ENCODE peak calls at places on chromosomes 6 and 20, in five cellular contexts. X is HepG2, R is prostate gland, V is transverse colon, N is upper lobe of left lung. H is an unnamed sample. For H3K4me1, the result is how much of the 10 kb centered on the place peaks cover.

GRCh38 chr6:70257874-70258273 is 45.0 kb downstream of the COL9A1 start:
- DNase-seq in R (no peak), X (no peak), N (no peak), V (no peak), H (no peak)

GRCh38 chr20:47237715-47238114 is 118.8 kb downstream of the ZMYND8 start:
- DNase-seq in V (no peak), R (no peak), N (no peak), X (no peak), H (no peak)

GRCh38 chr6:53378208-53378607 is 29.5 kb upstream of the ELOVL5 start:
- DNase-seq in X (no peak), V (no peak), R (no peak), N (no peak), H (no peak)

GRCh38 chr6:17224056-17224455 is 57.1 kb upstream of the RBM24 start:
- DNase-seq in V (no peak), X (no peak), R (no peak), N (no peak), H (no peak)

GRCh38 chr6:166073082-166073481 is 94.6 kb downstream of the TBXT start:
- DNase-seq in V (no peak), R (no peak), N (peak), X (no peak), H (no peak)

GRCh38 chr20:13644010-13644409 is 5.3 kb upstream of the TASP1 start:
- DNase-seq in N (no peak), X (no peak), V (no peak), R (no peak), H (no peak)

GRCh38 chr20:380763-381580 is 412 bp downstream of the TRIB3 start:
- DNase-seq in N (peak), R (peak), V (peak), X (peak), H (no peak)

GRCh38 chr6:122033564-122034181 is 365.8 kb upstream of the HSF2 start:
- DNase-seq in N (no peak), X (peak), V (no peak), R (peak), H (no peak)

GRCh38 chr20:5734559-5735137 is 15.6 kb upstream of the SHLD1 start:
- DNase-seq in R (no peak), X (no peak), V (no peak), N (no peak), H (no peak)

GRCh38 chr6:146358341-146359046 is 185.1 kb upstream of the RAB32 start:
- DNase-seq in X (no peak), N (no peak), R (no peak), V (no peak), H (no peak)

GRCh38 chr6:163867518-163868292 is 453.2 kb downstream of the QKI start:
- DNase-seq in R (no peak), V (no peak), N (peak), X (no peak), H (no peak)

GRCh38 chr6:158847786-158848185 is 28.6 kb upstream of the EZR start:
- DNase-seq in R (peak), X (no peak), V (no peak), N (no peak), H (no peak)

GRCh38 chr20:19992996-19993908 is 23.9 kb upstream of the NAA20 start:
- DNase-seq in N (no peak), V (no peak), X (peak), R (peak), H (no peak)

GRCh38 chr6:56745081-56745480 is 102.4 kb upstream of the DST start:
- DNase-seq in V (no peak), N (no peak), X (no peak), R (no peak), H (no peak)

GRCh38 chr6:93972791-93973190 is 553.4 kb upstream of the EPHA7 start:
- DNase-seq in X (no peak), R (no peak), N (no peak), V (no peak), H (no peak)

GRCh38 chr6:11714116-11714797 is 64.3 kb downstream of the ADTRP start:
- DNase-seq in V (no peak), N (no peak), R (no peak), X (no peak), H (no peak)

GRCh38 chr6:131885237-131885636 is 65.9 kb downstream of the CCN2 start:
- DNase-seq in X (no peak), R (no peak), V (no peak), N (no peak), H (no peak)

GRCh38 chr20:36541227-36542018 is at the start of gene MYL9:
- DNase-seq in V (peak), N (peak), R (peak), X (no peak), H (peak)

GRCh38 chr20:8008733-8009132 is 10.8 kb downstream of the TMX4 start:
- DNase-seq in N (no peak), V (no peak), R (no peak), X (no peak), H (no peak)

GRCh38 chr6:151483968-151484367 is 9.8 kb upstream of the CCDC170 start:
- DNase-seq in X (peak), R (no peak), V (no peak), N (no peak), H (no peak)

GRCh38 chr6:144053601-144054000 is 41.8 kb downstream of the SF3B5 start:
- DNase-seq in X (no peak), N (no peak), V (no peak), R (no peak), H (no peak)

GRCh38 chr6:2823104-2823850 is 18.4 kb downstream of the SERPINB1 start:
- DNase-seq in R (no peak), X (no peak), N (no peak), V (peak), H (no peak)

GRCh38 chr20:21520702-21521595 is 7.1 kb upstream of the NKX2-2 start:
- DNase-seq in V (no peak), R (no peak), X (no peak), N (peak), H (no peak)

GRCh38 chr20:57583289-57584257 is 22.7 kb downstream of the PCK1 start:
- DNase-seq in V (no peak), R (no peak), N (no peak), X (no peak), H (no peak)

GRCh38 chr6:160337301-160337700 is 10.9 kb upstream of the SLC22A3 start:
- DNase-seq in X (no peak), R (no peak), N (no peak), V (no peak), H (no peak)

GRCh38 chr6:13367396-13367795 is 39.1 kb upstream of the TBC1D7 start:
- DNase-seq in V (no peak), N (no peak), R (no peak), X (no peak), H (no peak)

GRCh38 chr6:98946877-98947410 is 802 bp downstream of the FBXL4 start:
- DNase-seq in X (no peak), R (peak), V (peak), N (no peak), H (no peak)

GRCh38 chr20:53578492-53579222 is 15.0 kb downstream of the ZNF217 start:
- DNase-seq in R (peak), V (peak), N (no peak), X (peak), H (no peak)
- TF ChIP-seq POLR2A in R (no peak), V (no peak), N (no peak), X (no peak), H (no peak)

GRCh38 chr20:44646641-44647274 is 4.7 kb downstream of the ADA start:
- DNase-seq in N (no peak), R (no peak), X (no peak), V (peak), H (no peak)
- TF ChIP-seq POLR2AphosphoS5 in N (no peak), R (no peak), X (no peak), V (no peak), H (no peak)

DNA sequence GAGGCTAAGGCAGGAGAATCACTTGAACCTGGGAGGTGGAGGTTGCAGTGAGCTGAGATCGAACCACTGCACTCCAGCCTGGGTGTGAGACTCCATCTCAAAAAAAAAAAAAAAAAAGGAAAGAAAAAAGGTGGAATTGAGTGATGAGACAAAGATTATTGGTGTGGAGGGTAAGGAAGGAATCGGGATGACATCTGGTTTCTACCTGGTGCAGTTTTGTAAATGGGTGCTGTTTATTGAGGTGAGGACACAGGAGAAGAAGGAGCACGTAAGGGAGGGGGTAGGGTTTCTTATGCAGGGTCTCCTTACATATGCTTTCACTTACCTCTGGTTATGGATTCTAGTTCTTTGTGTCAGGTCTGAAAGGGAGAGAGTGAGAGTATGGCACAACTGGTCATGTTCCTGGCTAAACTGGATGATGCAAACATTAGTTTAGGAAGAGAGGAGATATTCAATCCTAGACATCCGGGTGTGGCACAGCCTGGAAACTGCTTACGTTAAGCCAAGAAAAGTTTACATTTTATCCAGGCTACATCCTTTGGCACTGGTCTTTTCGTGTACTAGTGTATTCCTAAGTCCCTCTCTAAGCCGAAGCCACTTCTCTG is 5.4 kb downstream of the RALY start:
- DNase-seq in X (no peak), N (no peak), R (no peak), V (no peak), H (no peak)
- H3K4me1 ChIP-seq in X (half or more), N (half or more), R (under half), V (half or more), H (half or more)

GRCh38 chr20:41501376-41501775 is 116.8 kb downstream of the CHD6 start:
- DNase-seq in X (no peak), V (no peak), R (no peak), N (no peak), H (no peak)

GRCh38 chr20:41494451-41494850 is 123.7 kb downstream of the CHD6 start:
- DNase-seq in N (no peak), R (no peak), V (no peak), X (no peak), H (no peak)

GRCh38 chr20:41499961-41500725 is 118.0 kb downstream of the CHD6 start:
- DNase-seq in N (no peak), R (no peak), V (no peak), X (no peak), H (no peak)

GRCh38 chr20:41499064-41499463 is 119.1 kb downstream of the CHD6 start:
- DNase-seq in N (no peak), V (no peak), X (no peak), R (no peak), H (no peak)

DNA sequence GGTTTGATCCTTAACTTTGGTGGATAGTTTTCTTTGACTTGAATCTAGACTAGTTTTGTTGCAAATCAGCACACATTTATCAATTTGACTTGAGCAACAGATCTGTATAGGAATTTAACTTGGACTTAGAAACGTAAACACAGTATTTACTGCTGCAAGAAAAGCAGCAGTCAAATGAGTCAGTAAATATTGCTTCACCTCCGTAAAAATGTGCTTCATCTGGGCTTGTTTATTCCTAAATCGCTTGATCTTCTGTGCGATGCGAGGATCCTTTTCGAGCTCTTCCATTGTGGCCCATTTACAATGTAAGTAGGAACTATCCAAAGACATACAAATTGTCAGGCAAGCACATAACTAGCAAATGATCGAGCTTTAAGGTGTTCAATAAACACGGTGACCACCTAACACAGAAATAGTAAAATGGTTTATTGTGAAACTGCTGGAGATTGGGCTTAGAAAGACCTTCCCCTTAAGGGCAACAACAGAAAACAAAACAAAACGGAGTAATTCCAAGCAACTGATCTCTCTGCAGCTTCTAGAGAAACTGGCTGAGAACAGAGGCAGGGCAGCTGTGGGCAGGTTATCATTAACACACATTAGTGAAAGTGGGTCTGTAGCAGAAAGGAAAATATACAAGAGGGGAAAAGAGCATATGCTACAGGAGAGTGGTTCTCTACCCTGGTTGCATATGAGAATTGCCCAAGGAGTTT is 120.8 kb downstream of the CHD6 start:
- DNase-seq in R (no peak), V (no peak), N (no peak), X (peak), H (no peak)
- TF ChIP-seq POLR2A in R (no peak), V (no peak), N (no peak), X (no peak), H (no peak)

GRCh38 chr6:156880913-156881312 is 103.7 kb downstream of the ARID1B start:
- DNase-seq in V (no peak), R (peak), X (no peak), N (no peak), H (no peak)
- TF ChIP-seq POLR2AphosphoS5 in V (no peak), R (no peak), X (no peak), N (no peak), H (no peak)

GRCh38 chr6:154514481-154514880 is 4.0 kb upstream of the CNKSR3 start:
- DNase-seq in V (no peak), X (no peak), R (no peak), N (no peak), H (no peak)
- H3K4me1 ChIP-seq in V (under half), X (under half), R (under half), N (under half), H (under half)

GRCh38 chr6:152636675-152637421 is at the start of gene SYNE1:
- DNase-seq in X (no peak), V (no peak), N (peak), R (peak), H (no peak)
- TF ChIP-seq POLR2A in X (no peak), V (no peak), N (no peak), R (no peak), H (no peak)

DNA sequence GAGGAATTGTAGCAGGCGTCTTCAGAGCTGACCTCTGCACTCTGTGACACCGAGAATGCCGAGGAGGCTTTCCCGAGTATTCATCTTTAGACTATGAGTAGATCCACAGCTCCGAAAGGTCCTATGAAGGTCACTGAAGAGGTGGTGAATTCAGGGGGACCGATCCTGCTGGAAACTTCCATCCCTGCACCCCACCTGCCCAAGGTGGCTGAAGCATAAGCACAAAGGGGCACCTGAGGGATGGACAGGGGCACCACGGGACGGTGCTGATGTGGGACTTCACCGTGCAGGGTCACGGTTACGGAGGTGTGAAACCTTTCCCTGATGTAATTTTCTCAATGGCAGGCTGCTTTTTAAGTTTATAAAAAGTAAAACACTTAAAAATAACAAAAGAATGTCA is 24.4 kb downstream of the DIDO1 start:
- DNase-seq in N (no peak), R (no peak), V (no peak), X (no peak), H (no peak)
- TF ChIP-seq POLR2AphosphoS5 in N (no peak), R (no peak), V (no peak), X (no peak), H (no peak)

GRCh38 chr20:44993343-44993742 is 27.0 kb downstream of the STK4 start:
- DNase-seq in V (no peak), N (no peak), X (no peak), R (no peak), H (no peak)
- H3K4me1 ChIP-seq in V (under half), N (under half), X (under half), R (under half), H (under half)

DNA sequence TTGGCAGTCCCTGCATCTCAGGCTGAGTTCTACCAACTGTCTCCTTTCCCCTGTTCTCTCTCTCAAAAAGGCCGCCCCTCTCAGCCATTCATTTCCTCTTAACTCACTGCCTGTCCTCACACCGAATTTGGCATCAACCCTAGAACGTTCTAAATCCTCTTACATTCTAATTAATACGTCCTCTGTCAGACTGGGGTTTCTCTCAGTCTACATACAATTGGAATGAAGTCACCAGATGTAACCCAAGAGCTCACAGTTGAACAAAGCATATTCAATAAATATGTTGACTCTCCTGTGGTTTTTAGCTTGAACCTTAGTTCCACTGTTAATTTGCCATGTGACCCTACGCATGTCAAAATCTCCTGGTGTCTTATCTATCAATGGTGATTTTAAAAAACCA is 269.6 kb downstream of the CLIC5 start:
- DNase-seq in V (no peak), R (no peak), N (no peak), X (no peak), H (no peak)
- TF ChIP-seq POLR2A in V (no peak), R (no peak), N (no peak), X (no peak), H (no peak)

H was measured in suprapubic skin.